ENCODE peak calls at places on chromosomes 4 and X, in four cellular contexts. A is HCT116, K is K562, V is HepG2. T is an unnamed sample.

GRCh38 chrX:9532349-9532748 is 67.5 kb downstream of the TBL1X start:
- DNase-seq in A (no peak), K (no peak), V (no peak), T (no peak)

GRCh38 chrX:127085939-127086338 is 266.4 kb downstream of the PRR32 start:
- DNase-seq in A (no peak), K (no peak), V (no peak), T (no peak)

GRCh38 chr4:110631582-110632505 is 9.0 kb upstream of the PITX2 start:
- DNase-seq in A (peak), K (peak), V (peak), T (peak)

GRCh38 chr4:78622253-78622979 is 70.8 kb downstream of the ANXA3 start:
- DNase-seq in A (no peak), K (peak), V (peak), T (no peak)

GRCh38 chr4:7462509-7462971 is 27.8 kb upstream of the PSAPL1 start:
- DNase-seq in A (peak), K (no peak), V (peak), T (no peak)

GRCh38 chrX:55007633-55008032 is 7.5 kb downstream of the APEX2 start:
- DNase-seq in A (no peak), K (no peak), V (peak), T (no peak)

GRCh38 chr4:158824425-158825274 is 55.8 kb downstream of the FNIP2 start:
- DNase-seq in A (no peak), K (no peak), V (no peak), T (no peak)

GRCh38 chrX:142184756-142185602 is 20.1 kb downstream of the MAGEC2 start:
- DNase-seq in A (no peak), K (no peak), V (no peak), T (no peak)

GRCh38 chr4:7377223-7377865 is 57.4 kb downstream of the PSAPL1 start:
- DNase-seq in A (no peak), K (no peak), V (no peak), T (no peak)

GRCh38 chrX:117996918-117997480 is 119.6 kb downstream of the KLHL13 start:
- DNase-seq in A (no peak), K (no peak), V (peak), T (no peak)

GRCh38 chrX:76657499-76657898 is 230.0 kb downstream of the MAGEE1 start:
- DNase-seq in A (no peak), K (no peak), V (no peak), T (no peak)

GRCh38 chr4:40910706-40911105 is 161.0 kb downstream of the NSUN7 start:
- DNase-seq in A (no peak), K (no peak), V (no peak), T (no peak)

GRCh38 chrX:77962068-77962902 is 7.2 kb downstream of the PGAM4 start:
- DNase-seq in A (no peak), K (no peak), V (no peak), T (no peak)

GRCh38 chr4:76687730-76688441 is 210.1 kb downstream of the SOWAHB start:
- DNase-seq in A (no peak), K (no peak), V (no peak), T (no peak)

GRCh38 chrX:155242300-155242699 is 22.0 kb downstream of the RAB39B start:
- DNase-seq in A (no peak), K (no peak), V (no peak), T (no peak)

GRCh38 chr4:78772526-78773084 is 3.5 kb upstream of the BMP2K start:
- DNase-seq in A (no peak), K (no peak), V (no peak), T (no peak)

GRCh38 chrX:104136241-104137019 is 20.4 kb downstream of the SLC25A53 start:
- DNase-seq in A (peak), K (peak), V (peak), T (no peak)

GRCh38 chr4:172950990-172951389 is 217.6 kb upstream of the GALNT7 start:
- DNase-seq in A (no peak), K (no peak), V (no peak), T (no peak)

GRCh38 chrX:91434351-91435168 is at the start of gene PABPC5:
- DNase-seq in A (no peak), K (no peak), V (no peak), T (peak)

GRCh38 chr4:1374706-1375045 is 27.7 kb downstream of the UVSSA start:
- DNase-seq in A (no peak), K (no peak), V (no peak), T (no peak)

GRCh38 chrX:136211766-136212556 is 39.2 kb downstream of the MAP7D3 start:
- DNase-seq in A (no peak), K (no peak), V (no peak), T (no peak)

GRCh38 chr4:4837921-4838601 is 21.4 kb upstream of the MSX1 start:
- DNase-seq in A (no peak), K (no peak), V (no peak), T (no peak)

GRCh38 chrX:20315140-20315539 is 48.4 kb upstream of the RPS6KA3 start:
- DNase-seq in A (no peak), K (no peak), V (no peak), T (no peak)

GRCh38 chr4:124053872-124054538 is 657.4 kb downstream of the SPRY1 start:
- DNase-seq in A (no peak), K (no peak), V (no peak), T (no peak)

GRCh38 chr4:164819366-164819765 is 57.6 kb upstream of the APELA start:
- DNase-seq in A (no peak), K (no peak), V (no peak), T (no peak)

GRCh38 chr4:126174627-126175026 is 859.9 kb downstream of the FAT4 start:
- DNase-seq in A (no peak), K (no peak), V (no peak), T (no peak)

GRCh38 chr4:39922389-39922788 is 55.3 kb downstream of the PDS5A start:
- DNase-seq in A (no peak), K (no peak), V (no peak), T (no peak)

DNA sequence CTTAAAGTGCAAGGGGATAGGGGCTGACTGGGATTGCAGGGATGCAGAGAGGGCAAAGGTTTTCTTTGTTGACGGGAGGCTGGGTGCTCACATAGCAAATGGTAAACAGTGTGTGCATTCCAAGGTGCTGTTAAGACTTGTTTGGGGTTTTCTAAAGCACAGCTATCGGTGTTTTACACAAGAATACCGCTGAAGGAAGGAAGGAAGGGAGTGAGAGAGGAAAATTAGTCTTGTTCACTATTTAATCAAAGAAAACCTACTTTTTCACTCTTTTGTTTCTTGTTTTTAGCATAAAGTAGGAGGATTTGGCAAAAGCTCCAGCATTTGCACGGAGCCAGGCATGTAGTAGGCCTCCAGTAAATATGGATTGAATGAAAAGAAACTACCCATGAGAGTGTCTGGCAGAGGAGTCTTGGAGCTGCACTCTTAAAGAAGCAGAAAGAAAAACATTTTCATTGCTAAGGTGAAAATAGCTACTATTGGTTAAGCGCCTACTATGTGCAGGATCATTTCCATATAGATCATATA is 99.7 kb downstream of the FIP1L1 start:
- DNase-seq in A (no peak), K (no peak), V (peak), T (peak)
- TF ChIP-seq FOSL1 in A (no peak), K (no peak), V (no peak), T (no peak)

GRCh38 chr4:107908377-107908776 is 23.0 kb upstream of the CYP2U1 start:
- DNase-seq in A (no peak), K (no peak), V (no peak), T (no peak)

GRCh38 chr4:107916623-107917022 is 14.7 kb upstream of the CYP2U1 start:
- DNase-seq in A (no peak), K (no peak), V (no peak), T (no peak)

GRCh38 chr4:107913283-107913899 is 18.0 kb upstream of the CYP2U1 start:
- DNase-seq in A (peak), K (peak), V (peak), T (no peak)
- TF ChIP-seq FOSL1 in A (no peak), K (no peak), V (no peak), T (no peak)

GRCh38 chr4:85869156-85869555 is 394.2 kb downstream of the ARHGAP24 start:
- DNase-seq in A (no peak), K (no peak), V (no peak), T (no peak)
- TF ChIP-seq FOSL1 in A (no peak), K (no peak), V (no peak), T (no peak)

DNA sequence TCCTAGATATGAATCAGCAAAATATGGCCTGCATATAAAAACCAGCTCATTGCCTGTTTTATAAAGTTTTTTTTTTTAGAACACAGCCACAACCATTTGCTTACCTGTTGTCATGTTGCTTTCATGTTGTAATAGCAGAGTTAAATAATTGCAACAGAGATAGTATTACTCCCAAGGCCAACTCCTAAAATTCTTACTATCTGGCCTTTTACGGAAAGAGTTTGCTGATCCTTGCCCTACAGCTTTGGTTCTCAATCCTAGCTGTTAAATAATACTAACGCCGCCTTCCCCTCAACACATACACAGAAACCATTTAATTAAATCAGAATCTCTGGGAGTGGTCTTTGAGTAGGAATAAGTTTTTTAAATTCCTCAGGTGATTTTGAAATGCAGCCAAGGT is 231.3 kb upstream of the TET2 start:
- DNase-seq in A (no peak), K (no peak), V (no peak), T (no peak)
- TF ChIP-seq FOSL1 in A (no peak), K (no peak), V (no peak), T (no peak)

GRCh38 chrX:147953976-147954375 is 27.2 kb upstream of the FMR1NB start:
- DNase-seq in A (no peak), K (no peak), V (no peak), T (no peak)
- TF ChIP-seq FOSL1 in A (no peak), K (no peak), V (no peak), T (no peak)

GRCh38 chrX:39633293-39633692 is 464.5 kb downstream of the BCOR start:
- DNase-seq in A (no peak), K (no peak), V (no peak), T (no peak)
- TF ChIP-seq FOSL1 in A (no peak), K (peak), V (no peak), T (no peak)

DNA sequence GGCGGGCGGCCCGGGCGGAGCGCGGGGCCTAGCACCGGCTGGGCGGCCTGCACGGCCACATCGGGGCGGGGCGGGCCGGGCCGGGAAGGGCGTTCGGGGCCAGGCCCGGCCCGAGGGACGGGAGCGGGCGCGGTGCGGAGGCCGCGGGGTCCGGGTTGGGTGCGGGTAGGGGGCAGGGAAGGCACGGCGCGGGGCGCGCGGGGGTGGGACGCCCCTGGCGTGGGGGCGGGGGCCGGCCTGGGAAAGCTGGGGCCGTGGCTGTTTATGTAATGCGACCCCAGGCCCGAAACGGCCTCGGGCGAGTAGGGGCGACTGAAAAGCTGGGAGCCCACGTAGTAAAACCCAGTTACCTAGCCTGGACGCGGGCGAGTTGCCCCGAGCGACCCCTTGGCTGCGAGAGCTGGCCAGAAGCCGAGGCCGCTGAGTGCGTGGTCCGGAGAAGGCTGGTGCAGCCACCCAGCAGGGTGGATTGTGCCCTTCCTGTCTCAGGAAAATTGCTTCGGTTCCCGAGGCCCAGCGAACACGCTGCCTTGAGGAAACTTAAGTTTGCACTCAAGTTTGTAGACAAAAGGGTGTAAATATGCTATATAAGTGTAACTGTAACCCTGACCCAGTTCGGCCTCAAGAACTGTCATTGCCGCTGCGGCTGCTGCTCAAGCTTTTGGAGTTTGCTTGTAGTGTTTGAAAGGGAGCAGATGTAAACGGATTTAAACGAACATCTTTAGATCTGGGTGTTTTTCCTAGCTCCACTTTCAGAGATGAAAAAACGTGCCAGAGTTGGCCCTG is 585 bp downstream of the SEC24B start:
- DNase-seq in A (no peak), K (no peak), V (peak), T (peak)
- TF ChIP-seq FOSL1 in A (no peak), K (no peak), V (no peak), T (no peak)

DNA sequence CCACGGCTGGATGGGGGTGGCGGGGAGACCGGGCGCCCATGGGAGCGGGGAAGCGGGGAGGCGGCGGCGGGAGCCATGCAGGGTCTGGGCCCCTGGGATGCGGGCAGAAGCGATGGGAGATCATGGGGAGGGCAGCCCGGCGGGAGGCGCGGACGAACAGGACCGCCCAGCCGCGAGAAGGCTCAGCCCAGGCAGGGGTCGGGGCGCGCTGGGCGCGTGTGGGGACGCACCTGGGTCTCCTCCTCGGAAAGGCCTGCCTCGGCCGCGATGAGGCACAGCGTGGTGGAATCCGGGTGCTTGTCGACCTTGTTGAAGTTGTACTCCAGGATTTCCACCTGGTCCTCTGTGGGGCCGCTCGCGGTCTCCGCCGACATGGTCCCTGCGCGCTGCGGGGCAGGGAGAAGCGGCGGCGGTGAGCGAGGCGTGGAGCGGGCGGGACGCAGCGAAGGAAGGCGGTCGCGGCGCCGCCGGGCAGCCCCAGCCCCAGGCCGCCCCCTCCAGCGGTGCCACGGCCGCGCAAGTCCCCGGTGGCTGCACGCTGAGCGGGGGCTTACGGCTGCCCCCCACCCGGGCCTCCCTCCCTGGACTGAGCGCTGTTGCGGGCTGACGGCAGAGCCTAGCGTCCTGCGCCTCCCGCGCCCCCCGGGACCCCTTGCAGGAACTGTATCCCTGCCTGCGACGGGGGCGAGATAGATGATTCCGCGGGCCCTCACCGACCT is 25.3 kb downstream of the HOPX start:
- DNase-seq in A (no peak), K (no peak), V (no peak), T (peak)
- TF ChIP-seq FOSL1 in A (no peak), K (no peak), V (no peak), T (no peak)

T was measured in H1.